ENCODE peak calls at places on chromosomes 2 and 18, in five cellular contexts. S is HFFc6, M is MV-4-11, D is HCT116, O is AML-193. H is an unnamed sample.

GRCh38 chr18:49899647-49900330 is 86.5 kb upstream of the ACAA2 start:
- DNase-seq in S (no peak), M (no peak), D (no peak), O (no peak), H (no peak)

GRCh38 chr2:212974692-212975091 is 176.7 kb downstream of the IKZF2 start:
- DNase-seq in S (peak), M (peak), D (no peak), O (peak), H (no peak)

GRCh38 chr2:85246348-85246747 is 81.4 kb downstream of the TGOLN2 start:
- DNase-seq in S (no peak), M (no peak), D (no peak), O (no peak), H (no peak)

GRCh38 chr2:231987088-231987788 is 25.7 kb downstream of the DIS3L2 start:
- DNase-seq in S (no peak), M (no peak), D (no peak), O (no peak), H (no peak)

GRCh38 chr2:44614940-44615339 is 253.2 kb downstream of the CAMKMT start:
- DNase-seq in S (no peak), M (no peak), D (no peak), O (no peak), H (no peak)

GRCh38 chr18:10351221-10351795 is 103.1 kb upstream of the APCDD1 start:
- DNase-seq in S (no peak), M (no peak), D (no peak), O (no peak), H (no peak)

GRCh38 chr18:45645610-45646009 is 30.3 kb downstream of the SLC14A2 start:
- DNase-seq in S (no peak), M (no peak), D (no peak), O (no peak), H (no peak)

GRCh38 chr18:79609841-79610281 is 69.7 kb upstream of the CTDP1 start:
- DNase-seq in S (no peak), M (no peak), D (no peak), O (no peak), H (no peak)

GRCh38 chr2:42567806-42568429 is 514 bp upstream of the MTA3 start:
- DNase-seq in S (no peak), M (no peak), D (no peak), O (no peak), H (no peak)

GRCh38 chr18:76496200-76496890 is 1.3 kb upstream of the ZNF516 start:
- DNase-seq in S (peak), M (peak), D (no peak), O (no peak), H (peak)

GRCh38 chr2:236088368-236089057 is 79.7 kb downstream of the GBX2 start:
- DNase-seq in S (peak), M (no peak), D (no peak), O (no peak), H (no peak)

GRCh38 chr2:156320491-156320896 is 12.0 kb downstream of the NR4A2 start:
- DNase-seq in S (no peak), M (no peak), D (no peak), O (no peak), H (no peak)

GRCh38 chr2:96249654-96250053 is 16.1 kb downstream of the TMEM127 start:
- DNase-seq in S (peak), M (no peak), D (no peak), O (no peak), H (no peak)

GRCh38 chr2:236552586-236552985 is 17.0 kb upstream of the ACKR3 start:
- DNase-seq in S (no peak), M (no peak), D (no peak), O (no peak), H (no peak)

GRCh38 chr2:111113838-111114237 is 6.9 kb upstream of the BCL2L11 start:
- DNase-seq in S (no peak), M (no peak), D (no peak), O (no peak), H (no peak)

GRCh38 chr2:96074156-96074555 is 39.4 kb upstream of the GPAT2 start:
- DNase-seq in S (no peak), M (no peak), D (no peak), O (no peak), H (no peak)

GRCh38 chr18:67290421-67290820 is 226.1 kb downstream of the DSEL start:
- DNase-seq in S (no peak), M (no peak), D (no peak), O (no peak), H (no peak)

GRCh38 chr2:60641866-60642788 is 88.7 kb upstream of the BCL11A start:
- DNase-seq in S (peak), M (peak), D (peak), O (peak), H (peak)

GRCh38 chr18:3454365-3455089 is 4.6 kb downstream of the TGIF1 start:
- DNase-seq in S (peak), M (peak), D (no peak), O (peak), H (peak)

GRCh38 chr2:194822657-194823056 is 834.4 kb upstream of the SLC39A10 start:
- DNase-seq in S (no peak), M (no peak), D (peak), O (no peak), H (no peak)

GRCh38 chr2:36427790-36428243 is 72.2 kb downstream of the CRIM1 start:
- DNase-seq in S (peak), M (no peak), D (no peak), O (no peak), H (no peak)

GRCh38 chr2:30481323-30481800 is 34.3 kb downstream of the LCLAT1 start:
- DNase-seq in S (no peak), M (peak), D (no peak), O (peak), H (no peak)

GRCh38 chr18:46596119-46596518 is 60.9 kb downstream of the LOXHD1 start:
- DNase-seq in S (no peak), M (no peak), D (no peak), O (no peak), H (no peak)

GRCh38 chr2:98016908-98017700 is 21.4 kb upstream of the TMEM131 start:
- DNase-seq in S (no peak), M (no peak), D (no peak), O (no peak), H (peak)

GRCh38 chr2:204491528-204491927 is 53.7 kb upstream of the PARD3B start:
- DNase-seq in S (peak), M (no peak), D (no peak), O (no peak), H (peak)

GRCh38 chr2:135820003-135820618 is 16.9 kb downstream of the LCT start:
- DNase-seq in S (no peak), M (peak), D (no peak), O (no peak), H (no peak)

GRCh38 chr2:182522428-182522896 is 95.6 kb upstream of the PDE1A start:
- DNase-seq in S (peak), M (no peak), D (no peak), O (no peak), H (no peak)

GRCh38 chr2:102251042-102251848 is 60.1 kb upstream of the IL1RL1 start:
- DNase-seq in S (no peak), M (no peak), D (no peak), O (no peak), H (no peak)

GRCh38 chr2:187206071-187206470 is 242.0 kb downstream of the CALCRL start:
- DNase-seq in S (no peak), M (no peak), D (no peak), O (no peak), H (no peak)

GRCh38 chr2:143264851-143265250 is 135.6 kb downstream of the ARHGAP15 start:
- DNase-seq in S (peak), M (no peak), D (no peak), O (no peak), H (no peak)

GRCh38 chr2:120109186-120110061 is 96.5 kb downstream of the EPB41L5 start:
- DNase-seq in S (peak), M (peak), D (peak), O (peak), H (no peak)

GRCh38 chr2:129799036-129799958 is 180.2 kb upstream of the RAB6C start:
- DNase-seq in S (no peak), M (no peak), D (no peak), O (no peak), H (no peak)

GRCh38 chr2:118604346-118604745 is 243.1 kb downstream of the EN1 start:
- DNase-seq in S (no peak), M (no peak), D (no peak), O (no peak), H (no peak)

GRCh38 chr2:26989156-26989555 is 18.7 kb downstream of the MAPRE3 start:
- DNase-seq in S (peak), M (no peak), D (no peak), O (no peak), H (no peak)

GRCh38 chr2:145752091-145752806 is 1232.3 kb upstream of the ZEB2 start:
- DNase-seq in S (peak), M (peak), D (peak), O (peak), H (peak)

GRCh38 chr2:174337337-174338154 is 2.8 kb downstream of the SP9 start:
- DNase-seq in S (no peak), M (no peak), D (no peak), O (no peak), H (peak)

GRCh38 chr18:21851327-21851961 is 110.9 kb downstream of the MIB1 start:
- DNase-seq in S (peak), M (no peak), D (no peak), O (no peak), H (no peak)

GRCh38 chr2:56015631-56016251 is 92.2 kb upstream of the EFEMP1 start:
- DNase-seq in S (no peak), M (no peak), D (no peak), O (no peak), H (no peak)

GRCh38 chr2:96608459-96609455 is 29.4 kb downstream of the KANSL3 start:
- DNase-seq in S (peak), M (no peak), D (no peak), O (no peak), H (no peak)

GRCh38 chr2:187310696-187311095 is 137.4 kb downstream of the CALCRL start:
- DNase-seq in S (no peak), M (no peak), D (no peak), O (no peak), H (no peak)